ENCODE peak calls at places on chromosomes 5 and 9, in six cellular contexts. V is left ventricle myocardium inferior; J is cardiac muscle cell; D is heart left ventricle; R is naive thymus-derived CD4-positive, alpha-beta T cell; Z is GM23248. F is an unnamed sample. For H3K9me3 and H3K4me1, the result is how much of the 10 kb centered on the place peaks cover.

GRCh38 chr5:112146323-112146848 is 272.7 kb downstream of the EPB41L4A start:
- DNase-seq in V (no peak), R (no peak), D (peak), Z (peak), J (peak), F (no peak)

GRCh38 chr9:14256588-14256987 is 57.4 kb downstream of the NFIB start:
- DNase-seq in V (no peak), R (no peak), J (peak), Z (peak), D (no peak), F (no peak)

GRCh38 chr5:143008809-143009521 is 238.8 kb downstream of the ARHGAP26 start:
- DNase-seq in R (peak), J (peak), D (no peak), V (no peak), Z (peak), F (no peak)

GRCh38 chr5:39892708-39893107 is 467.9 kb upstream of the DAB2 start:
- DNase-seq in Z (peak), R (no peak), V (no peak), D (no peak), J (peak), F (no peak)

GRCh38 chr9:29750062-29750461 is 2176.8 kb upstream of the C9orf72 start:
- DNase-seq in Z (peak), D (no peak), V (no peak), J (peak), R (no peak), F (no peak)

GRCh38 chr5:1264211-1264610 is 30.7 kb downstream of the TERT start:
- DNase-seq in Z (no peak), J (no peak), R (no peak), D (no peak), V (no peak), F (no peak)

GRCh38 chr5:571791-572190 is 40.3 kb upstream of the CEP72 start:
- DNase-seq in Z (no peak), J (no peak), V (no peak), D (no peak), R (no peak), F (no peak)

GRCh38 chr5:174242573-174242972 is 197.1 kb downstream of the NSG2 start:
- DNase-seq in Z (no peak), D (no peak), J (no peak), R (no peak), V (no peak), F (no peak)

GRCh38 chr5:173970878-173971650 is 17.9 kb upstream of the C5orf47 start:
- DNase-seq in D (no peak), Z (peak), R (no peak), J (no peak), V (no peak), F (no peak)

GRCh38 chr9:113221003-113221799 is at the start of the genes FKBP15 and SLC31A1:
- DNase-seq in R (peak), Z (peak), D (peak), V (peak), J (peak), F (peak)

GRCh38 chr5:32687167-32687831 is 23.8 kb upstream of the NPR3 start:
- DNase-seq in R (no peak), V (no peak), J (peak), Z (peak), D (peak), F (peak)

GRCh38 chr9:96818535-96818934 is 35.8 kb downstream of the ZNF782 start:
- DNase-seq in R (no peak), V (no peak), Z (peak), J (no peak), D (no peak), F (no peak)
- H3K9me3 ChIP-seq in R (under half), V (half or more), Z (under half), J (under half), D (under half), F (under half)

DNA sequence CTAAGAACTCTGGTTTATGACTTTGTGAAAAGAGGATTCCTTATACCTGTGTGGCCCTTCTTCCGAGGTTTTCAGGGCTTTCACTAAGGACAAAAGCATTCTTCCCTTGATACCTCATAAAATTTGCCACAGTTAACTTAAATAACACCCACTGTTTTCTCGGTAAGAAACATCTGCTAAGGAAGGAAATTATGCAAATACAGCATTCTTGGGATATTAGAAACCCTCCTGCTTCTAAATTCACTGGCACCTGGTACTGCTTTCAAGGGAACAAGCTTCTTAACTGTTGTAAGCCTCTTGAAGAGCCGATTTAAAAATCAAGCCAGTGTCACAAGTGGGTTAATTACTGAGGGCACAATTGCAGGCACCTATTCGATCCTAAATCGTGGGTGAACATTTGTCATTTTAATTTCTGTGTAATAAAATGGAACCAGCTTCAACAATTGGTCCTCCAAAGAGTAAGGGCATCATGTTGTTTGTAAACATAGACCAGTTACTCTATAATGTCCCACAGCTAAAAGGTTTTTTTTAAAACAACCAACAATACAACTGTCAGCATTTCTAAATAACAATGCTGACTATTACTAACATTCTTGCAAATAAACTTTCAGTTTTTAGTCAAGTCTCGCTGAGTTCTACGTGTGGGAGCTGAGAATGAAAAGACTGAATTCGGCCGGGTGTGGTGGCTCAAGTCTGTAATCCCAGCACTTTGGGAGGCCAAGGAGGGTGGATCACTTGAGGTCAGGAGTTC is 26.6 kb downstream of the AK3 start:
- DNase-seq in V (no peak), Z (peak), D (no peak), R (no peak), J (no peak), F (no peak)
- H3K27ac ChIP-seq in V (no peak), Z (no peak), D (no peak), R (no peak), J (no peak), F (no peak)

GRCh38 chr5:139404484-139404840 is 573 bp upstream of the SPATA24 start:
- DNase-seq in D (no peak), V (no peak), Z (no peak), J (no peak), R (no peak), F (no peak)
- H3K4me1 ChIP-seq in D (under half), V (under half), Z (under half), J (under half), R (under half), F (under half)

DNA sequence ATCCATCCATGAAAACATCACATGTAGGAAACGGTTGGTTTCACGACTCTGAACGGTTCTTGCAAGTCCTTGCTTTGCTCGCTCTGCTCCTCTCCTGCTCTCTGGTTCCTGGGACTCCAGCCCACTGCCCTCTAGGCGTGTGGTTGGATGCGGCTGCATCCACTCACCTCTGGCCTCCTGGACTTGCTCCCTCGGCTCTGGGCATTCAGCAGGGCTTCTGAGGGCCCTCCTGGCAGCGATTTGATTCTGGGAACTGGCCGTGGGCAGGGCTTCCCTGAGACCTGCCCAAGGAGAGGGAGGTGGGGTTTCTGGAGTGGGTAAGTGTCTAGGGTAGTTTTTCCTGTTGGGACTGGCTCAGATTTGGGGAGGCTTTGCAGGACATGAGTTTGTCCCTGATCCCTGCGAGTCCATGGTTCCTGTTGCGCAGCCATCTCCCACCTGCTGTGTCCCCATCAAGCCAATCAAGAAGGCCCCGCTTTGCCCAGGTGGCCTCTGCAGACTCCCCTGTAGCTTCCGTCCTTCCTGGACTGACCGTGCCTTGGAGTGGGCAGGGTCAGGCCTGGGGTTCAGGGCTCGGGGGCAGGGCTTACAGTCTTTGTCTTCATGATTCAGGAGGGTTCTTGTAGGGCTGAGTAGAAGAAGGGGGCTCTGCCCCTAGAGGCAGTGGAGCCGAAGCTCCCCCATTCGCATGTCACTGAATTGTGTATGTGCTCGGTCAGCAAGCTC is 192.3 kb downstream of the CACNA1B start:
- DNase-seq in Z (no peak), D (no peak), J (no peak), V (no peak), R (no peak), F (no peak)
- H3K9me3 ChIP-seq in Z (under half), D (under half), J (under half), V (under half), R (under half), F (under half)

GRCh38 chr9:32258482-32258881 is 126.0 kb upstream of the ACO1 start:
- DNase-seq in Z (no peak), R (no peak), D (no peak), J (no peak), V (no peak), F (no peak)

GRCh38 chr9:32265037-32265436 is 119.4 kb upstream of the ACO1 start:
- DNase-seq in V (no peak), Z (no peak), D (no peak), R (no peak), J (no peak), F (no peak)

GRCh38 chr9:32260481-32260880 is 124.0 kb upstream of the ACO1 start:
- DNase-seq in D (no peak), J (no peak), Z (no peak), R (no peak), V (no peak), F (no peak)

DNA sequence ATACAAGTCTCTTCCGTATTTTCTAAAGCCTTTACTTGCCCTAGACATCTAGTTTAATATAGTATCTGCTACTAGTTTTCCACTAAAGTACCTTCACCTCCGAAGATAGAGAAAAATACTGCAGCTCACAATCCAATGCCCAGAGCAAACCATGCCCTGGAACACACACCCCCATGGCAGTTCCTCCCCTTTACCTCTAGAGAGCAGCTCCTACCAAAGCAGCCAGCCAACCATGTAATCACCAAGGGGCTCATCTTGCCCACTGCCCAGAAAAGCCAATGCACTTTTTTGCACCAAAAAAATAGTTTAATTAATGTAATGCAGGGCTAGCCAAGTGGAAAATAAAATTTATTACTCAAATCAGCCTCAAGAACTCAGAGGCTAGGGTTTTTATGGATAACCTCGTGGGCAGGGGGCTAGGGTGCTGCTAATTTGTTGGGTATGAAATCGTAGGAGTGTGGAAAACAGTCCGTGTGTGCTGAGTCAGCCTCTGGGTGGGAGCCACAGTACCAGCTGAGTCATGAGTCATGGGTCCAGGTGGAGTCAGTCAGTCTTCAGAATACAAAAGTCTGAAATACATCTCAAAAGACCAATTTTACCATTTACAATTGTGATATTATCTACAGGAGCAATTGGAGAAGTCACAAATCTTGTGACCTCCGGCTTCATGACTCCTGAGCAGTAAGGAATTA is 120.1 kb upstream of the ACO1 start:
- DNase-seq in V (no peak), R (no peak), J (peak), Z (peak), D (no peak), F (no peak)
- H3K27ac ChIP-seq in V (no peak), R (no peak), J (no peak), Z (no peak), D (no peak), F (no peak)

DNA sequence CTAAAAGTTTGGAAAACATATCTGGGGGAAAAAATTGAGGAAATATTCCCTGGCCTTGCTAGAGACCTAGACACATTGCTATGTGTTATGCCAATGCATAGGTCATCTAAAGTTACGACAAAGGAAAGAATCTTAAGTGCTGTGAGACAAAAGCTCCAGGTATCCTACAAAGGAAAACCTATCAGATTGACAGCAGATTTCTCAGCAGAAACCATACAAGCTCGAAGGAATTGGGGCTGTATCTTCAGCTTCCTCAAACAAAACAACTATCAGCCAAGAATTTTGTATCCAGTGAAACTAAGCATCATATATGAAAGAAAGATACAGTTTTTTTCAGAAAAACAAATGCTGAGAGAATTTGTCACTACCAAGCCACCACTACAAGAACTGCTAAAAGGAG is 234.4 kb downstream of the CDH18 start:
- DNase-seq in V (no peak), J (no peak), Z (no peak), R (no peak), D (no peak), F (no peak)
- H3K4me1 ChIP-seq in V (under half), J (under half), Z (under half), R (under half), D (under half), F (under half)